ENCODE peak calls at places on chromosomes 13 and 19, in nine cellular contexts. One of them, this sample, is unnamed.

GRCh38 chr13:23450340-23451046 is 17.0 kb upstream of the SACS start:
- DNase-seq in mucosa of gallbladder: no peak
- DNase-seq in neural crest cell: no peak
- DNase-seq in aorta: no peak
- DNase-seq in HCT116: no peak
- DNase-seq in AG09319: no peak
- DNase-seq in naive thymus-derived CD8-positive, alpha-beta T cell: no peak
- DNase-seq in CD4-positive, alpha-beta memory T cell: no peak
- DNase-seq in foreskin melanocyte: no peak
- DNase-seq in this sample: no peak

GRCh38 chr13:19817510-19818158 is 34.9 kb upstream of the PSPC1 start:
- DNase-seq in mucosa of gallbladder: no peak
- DNase-seq in CD4-positive, alpha-beta memory T cell: no peak
- DNase-seq in AG09319: no peak
- DNase-seq in aorta: no peak
- DNase-seq in foreskin melanocyte: no peak
- DNase-seq in neural crest cell: no peak
- DNase-seq in naive thymus-derived CD8-positive, alpha-beta T cell: no peak
- DNase-seq in HCT116: no peak
- DNase-seq in this sample: no peak

GRCh38 chr13:98222081-98222554 is 45.0 kb upstream of the RNF113B start:
- DNase-seq in aorta: no peak
- DNase-seq in HCT116: no peak
- DNase-seq in AG09319: no peak
- DNase-seq in CD4-positive, alpha-beta memory T cell: no peak
- DNase-seq in neural crest cell: no peak
- DNase-seq in foreskin melanocyte: no peak
- DNase-seq in naive thymus-derived CD8-positive, alpha-beta T cell: no peak
- DNase-seq in mucosa of gallbladder: no peak
- DNase-seq in this sample: no peak

GRCh38 chr13:99075268-99076191 is 97.7 kb upstream of the DOCK9 start:
- DNase-seq in CD4-positive, alpha-beta memory T cell: peak
- DNase-seq in neural crest cell: no peak
- DNase-seq in naive thymus-derived CD8-positive, alpha-beta T cell: no peak
- DNase-seq in HCT116: no peak
- DNase-seq in aorta: no peak
- DNase-seq in mucosa of gallbladder: no peak
- DNase-seq in foreskin melanocyte: no peak
- DNase-seq in AG09319: no peak
- DNase-seq in this sample: no peak

GRCh38 chr13:19074519-19074918 is 107.1 kb downstream of the TUBA3C start:
- DNase-seq in foreskin melanocyte: no peak
- DNase-seq in HCT116: no peak
- DNase-seq in AG09319: no peak
- DNase-seq in mucosa of gallbladder: no peak
- DNase-seq in naive thymus-derived CD8-positive, alpha-beta T cell: no peak
- DNase-seq in neural crest cell: no peak
- DNase-seq in CD4-positive, alpha-beta memory T cell: no peak
- DNase-seq in aorta: no peak
- DNase-seq in this sample: no peak

GRCh38 chr19:21463449-21464105 is 41.8 kb upstream of the ZNF429 start:
- DNase-seq in mucosa of gallbladder: peak
- DNase-seq in neural crest cell: peak
- DNase-seq in foreskin melanocyte: no peak
- DNase-seq in HCT116: no peak
- DNase-seq in naive thymus-derived CD8-positive, alpha-beta T cell: peak
- DNase-seq in aorta: no peak
- DNase-seq in CD4-positive, alpha-beta memory T cell: peak
- DNase-seq in AG09319: no peak
- DNase-seq in this sample: no peak

GRCh38 chr13:68323106-68323505 is 1093.0 kb upstream of the PCDH9 start:
- DNase-seq in CD4-positive, alpha-beta memory T cell: no peak
- DNase-seq in HCT116: no peak
- DNase-seq in foreskin melanocyte: no peak
- DNase-seq in neural crest cell: no peak
- DNase-seq in aorta: no peak
- DNase-seq in mucosa of gallbladder: no peak
- DNase-seq in AG09319: no peak
- DNase-seq in naive thymus-derived CD8-positive, alpha-beta T cell: no peak
- DNase-seq in this sample: no peak

GRCh38 chr13:48110930-48111721 is 16.2 kb upstream of the MED4 start:
- DNase-seq in AG09319: no peak
- DNase-seq in CD4-positive, alpha-beta memory T cell: no peak
- DNase-seq in HCT116: no peak
- DNase-seq in naive thymus-derived CD8-positive, alpha-beta T cell: no peak
- DNase-seq in foreskin melanocyte: peak
- DNase-seq in mucosa of gallbladder: no peak
- DNase-seq in aorta: no peak
- DNase-seq in neural crest cell: peak
- DNase-seq in this sample: no peak

GRCh38 chr13:50672025-50672424 is 171.5 kb downstream of the DLEU7 start:
- DNase-seq in mucosa of gallbladder: no peak
- DNase-seq in HCT116: no peak
- DNase-seq in CD4-positive, alpha-beta memory T cell: no peak
- DNase-seq in foreskin melanocyte: peak
- DNase-seq in aorta: no peak
- DNase-seq in neural crest cell: no peak
- DNase-seq in naive thymus-derived CD8-positive, alpha-beta T cell: no peak
- DNase-seq in AG09319: no peak
- DNase-seq in this sample: no peak

GRCh38 chr19:18041054-18041453 is 33.1 kb downstream of the ARRDC2 start:
- DNase-seq in AG09319: no peak
- DNase-seq in CD4-positive, alpha-beta memory T cell: no peak
- DNase-seq in mucosa of gallbladder: no peak
- DNase-seq in foreskin melanocyte: no peak
- DNase-seq in neural crest cell: no peak
- DNase-seq in naive thymus-derived CD8-positive, alpha-beta T cell: no peak
- DNase-seq in aorta: no peak
- DNase-seq in HCT116: no peak
- DNase-seq in this sample: no peak

GRCh38 chr19:48841571-48841970 is 5.3 kb upstream of the HSD17B14 start:
- DNase-seq in mucosa of gallbladder: no peak
- DNase-seq in HCT116: no peak
- DNase-seq in aorta: no peak
- DNase-seq in neural crest cell: no peak
- DNase-seq in CD4-positive, alpha-beta memory T cell: no peak
- DNase-seq in AG09319: no peak
- DNase-seq in foreskin melanocyte: no peak
- DNase-seq in naive thymus-derived CD8-positive, alpha-beta T cell: no peak
- DNase-seq in this sample: no peak

GRCh38 chr13:56009418-56009817 is 1131.3 kb upstream of the PRR20A start:
- DNase-seq in neural crest cell: no peak
- DNase-seq in mucosa of gallbladder: no peak
- DNase-seq in AG09319: no peak
- DNase-seq in HCT116: no peak
- DNase-seq in foreskin melanocyte: no peak
- DNase-seq in aorta: no peak
- DNase-seq in naive thymus-derived CD8-positive, alpha-beta T cell: no peak
- DNase-seq in CD4-positive, alpha-beta memory T cell: no peak
- DNase-seq in this sample: no peak

GRCh38 chr19:49870309-49870901 is 3.0 kb upstream of the PNKP start:
- DNase-seq in naive thymus-derived CD8-positive, alpha-beta T cell: no peak
- DNase-seq in aorta: no peak
- DNase-seq in CD4-positive, alpha-beta memory T cell: no peak
- DNase-seq in AG09319: no peak
- DNase-seq in neural crest cell: no peak
- DNase-seq in foreskin melanocyte: no peak
- DNase-seq in mucosa of gallbladder: no peak
- DNase-seq in HCT116: no peak
- DNase-seq in this sample: no peak

GRCh38 chr13:99281811-99282263 is 23.7 kb upstream of the GPR18 start:
- DNase-seq in naive thymus-derived CD8-positive, alpha-beta T cell: peak
- DNase-seq in mucosa of gallbladder: peak
- DNase-seq in aorta: peak
- DNase-seq in foreskin melanocyte: no peak
- DNase-seq in neural crest cell: no peak
- DNase-seq in HCT116: no peak
- DNase-seq in AG09319: no peak
- DNase-seq in CD4-positive, alpha-beta memory T cell: peak
- DNase-seq in this sample: no peak

GRCh38 chr19:11204943-11205349 is 7.6 kb upstream of the KANK2 start:
- DNase-seq in naive thymus-derived CD8-positive, alpha-beta T cell: no peak
- DNase-seq in aorta: peak
- DNase-seq in neural crest cell: no peak
- DNase-seq in CD4-positive, alpha-beta memory T cell: no peak
- DNase-seq in HCT116: no peak
- DNase-seq in foreskin melanocyte: peak
- DNase-seq in AG09319: no peak
- DNase-seq in mucosa of gallbladder: no peak
- DNase-seq in this sample: no peak

GRCh38 chr19:34481861-34482379 is 362 bp downstream of the WTIP start:
- DNase-seq in CD4-positive, alpha-beta memory T cell: no peak
- DNase-seq in foreskin melanocyte: no peak
- DNase-seq in neural crest cell: peak
- DNase-seq in naive thymus-derived CD8-positive, alpha-beta T cell: no peak
- DNase-seq in aorta: no peak
- DNase-seq in HCT116: no peak
- DNase-seq in mucosa of gallbladder: no peak
- DNase-seq in AG09319: peak
- DNase-seq in this sample: peak

GRCh38 chr13:97221989-97222700 is at the start of gene MBNL2:
- DNase-seq in HCT116: peak
- DNase-seq in naive thymus-derived CD8-positive, alpha-beta T cell: peak
- DNase-seq in aorta: peak
- DNase-seq in foreskin melanocyte: peak
- DNase-seq in AG09319: peak
- DNase-seq in neural crest cell: peak
- DNase-seq in mucosa of gallbladder: peak
- DNase-seq in CD4-positive, alpha-beta memory T cell: peak
- DNase-seq in this sample: peak

GRCh38 chr19:30090476-30090875 is 148.4 kb downstream of the URI1 start:
- DNase-seq in HCT116: no peak
- DNase-seq in CD4-positive, alpha-beta memory T cell: no peak
- DNase-seq in neural crest cell: no peak
- DNase-seq in mucosa of gallbladder: no peak
- DNase-seq in naive thymus-derived CD8-positive, alpha-beta T cell: no peak
- DNase-seq in foreskin melanocyte: no peak
- DNase-seq in AG09319: no peak
- DNase-seq in aorta: peak
- DNase-seq in this sample: no peak

GRCh38 chr19:56927791-56928207 is 87.3 kb upstream of the PEG3 start:
- DNase-seq in neural crest cell: no peak
- DNase-seq in HCT116: no peak
- DNase-seq in naive thymus-derived CD8-positive, alpha-beta T cell: no peak
- DNase-seq in aorta: no peak
- DNase-seq in CD4-positive, alpha-beta memory T cell: no peak
- DNase-seq in mucosa of gallbladder: no peak
- DNase-seq in foreskin melanocyte: no peak
- DNase-seq in AG09319: no peak
- DNase-seq in this sample: no peak